ENCODE peak calls at places on chromosomes 7 and 10, in nine cellular contexts. F is IMR-90, G is cardiac muscle cell, T is uterus, W is iPS DF 6.9, X is adrenal gland, J is astrocyte, R is right lobe of liver, O is NT2/D1. Y is an unnamed sample. For H3K4me1, the result is how much of the 10 kb centered on the place peaks cover.

GRCh38 chr7:64882341-64883112 is 20.5 kb upstream of the ZNF273 start:
- DNase-seq in O (peak), R (no peak), W (no peak), X (peak), F (no peak), G (peak), T (peak), J (peak), Y (peak)

GRCh38 chr10:85148693-85149640 is 820.6 kb downstream of the CCSER2 start:
- DNase-seq in R (no peak), J (no peak), F (no peak), G (no peak), O (no peak), T (no peak), X (no peak), W (no peak), Y (no peak)

GRCh38 chr10:43420369-43421200 is 11.6 kb upstream of the HNRNPF start:
- DNase-seq in O (no peak), W (no peak), G (peak), J (peak), R (peak), X (peak), T (peak), F (peak), Y (peak)

GRCh38 chr10:67077376-67077775 is 151.5 kb downstream of the LRRTM3 start:
- DNase-seq in G (no peak), R (no peak), J (no peak), O (no peak), T (no peak), F (no peak), X (no peak), W (no peak), Y (no peak)

GRCh38 chr10:107391901-107392300 is 227.4 kb upstream of the SORCS1 start:
- DNase-seq in J (no peak), W (no peak), T (no peak), R (no peak), F (no peak), G (no peak), X (no peak), O (no peak), Y (no peak)

GRCh38 chr7:42315631-42316030 is 78.6 kb upstream of the GLI3 start:
- DNase-seq in G (peak), R (no peak), O (no peak), W (no peak), F (peak), T (no peak), J (peak), X (no peak), Y (no peak)

GRCh38 chr10:124619195-124619594 is 125.0 kb downstream of the FAM53B start:
- DNase-seq in F (peak), R (no peak), T (no peak), W (no peak), O (no peak), G (no peak), X (no peak), J (peak), Y (no peak)

GRCh38 chr7:99193527-99194214 is 14.2 kb downstream of the KPNA7 start:
- DNase-seq in G (peak), O (no peak), F (peak), J (peak), R (no peak), W (no peak), X (peak), T (no peak), Y (peak)

GRCh38 chr7:95169678-95170077 is 154.7 kb downstream of the PON1 start:
- DNase-seq in F (no peak), X (no peak), J (no peak), W (no peak), G (peak), T (no peak), O (no peak), R (no peak), Y (no peak)

GRCh38 chr10:118259288-118259906 is 82.7 kb downstream of the FAM204A start:
- DNase-seq in F (peak), R (no peak), G (peak), J (no peak), W (peak), O (peak), T (no peak), X (peak), Y (no peak)

GRCh38 chr10:110864662-110865140 is 7.0 kb upstream of the PDCD4 start:
- DNase-seq in F (no peak), R (no peak), G (no peak), T (no peak), X (no peak), W (no peak), O (no peak), J (no peak), Y (no peak)

GRCh38 chr7:2094454-2095039 is 138.2 kb downstream of the MAD1L1 start:
- DNase-seq in O (no peak), X (no peak), G (no peak), T (no peak), W (no peak), J (no peak), R (no peak), F (no peak), Y (no peak)

GRCh38 chr7:98360221-98361124 is 40.4 kb downstream of the BAIAP2L1 start:
- DNase-seq in O (peak), R (no peak), W (peak), J (no peak), G (no peak), F (no peak), X (peak), T (no peak), Y (peak)

GRCh38 chr7:34357068-34357467 is 300.9 kb upstream of the NPSR1 start:
- DNase-seq in O (peak), W (no peak), R (no peak), F (no peak), J (peak), X (no peak), T (no peak), G (no peak), Y (no peak)

DNA sequence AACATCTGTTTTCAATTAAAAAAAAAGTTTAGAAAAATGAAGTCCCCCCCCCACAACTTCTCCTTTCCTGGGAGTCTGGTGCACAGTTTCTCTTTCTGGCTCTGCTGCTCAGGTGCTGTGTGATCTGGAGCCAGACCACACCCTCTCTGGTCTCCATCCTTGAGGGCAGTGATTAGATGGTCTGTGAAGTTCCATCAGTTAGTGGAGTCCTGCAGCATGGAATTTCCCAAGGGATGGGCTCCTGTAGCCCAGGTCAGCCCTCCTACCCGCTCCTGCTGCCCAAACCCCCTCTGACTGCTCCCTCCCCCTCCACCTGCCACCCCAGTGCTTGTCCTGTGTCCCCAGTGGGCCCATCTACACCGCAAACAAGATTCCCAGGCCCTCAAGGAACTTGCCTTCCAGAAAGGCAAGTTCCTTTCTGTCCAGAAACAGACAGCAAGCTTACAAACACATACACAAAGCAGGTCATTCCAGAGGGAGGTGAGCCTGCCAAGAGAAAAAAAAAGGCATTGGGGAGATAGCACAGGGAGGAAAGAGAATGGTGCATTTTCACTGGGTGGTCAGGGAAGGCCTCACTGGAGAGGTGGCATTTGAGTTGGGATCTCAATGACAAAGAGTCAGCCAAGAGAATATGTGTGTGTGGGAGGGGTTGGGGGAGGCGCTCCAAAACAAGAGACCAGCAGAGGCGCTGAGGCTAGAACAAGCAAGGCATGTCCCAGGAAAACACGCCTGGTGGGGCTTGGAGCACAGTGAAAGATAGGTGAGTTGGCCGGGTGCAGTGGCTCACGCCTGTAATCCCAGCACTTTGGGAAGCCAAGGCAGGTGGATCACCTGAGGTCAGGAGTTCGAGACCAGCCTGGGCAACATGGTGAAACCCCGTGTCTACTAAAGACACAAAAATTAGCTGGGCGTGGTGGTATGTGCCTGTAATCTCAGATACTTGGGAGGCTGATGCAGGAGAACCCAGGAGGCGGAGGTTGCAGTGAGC is 49.5 kb upstream of the SLC29A3 start:
- DNase-seq in T (no peak), O (peak), R (no peak), G (peak), J (peak), F (peak), W (peak), X (no peak), Y (no peak)
- H3K4me3 ChIP-seq in T (no peak), O (no peak), R (no peak), G (no peak), J (no peak), F (no peak), W (no peak), X (no peak), Y (no peak)

GRCh38 chr10:3432089-3432488 is 259.5 kb upstream of the PITRM1 start:
- DNase-seq in X (no peak), J (no peak), F (no peak), G (no peak), T (no peak), R (no peak), O (no peak), W (no peak), Y (no peak)

GRCh38 chr10:3427316-3427715 is 254.7 kb upstream of the PITRM1 start:
- DNase-seq in J (peak), X (no peak), T (no peak), R (no peak), W (no peak), O (no peak), F (peak), G (no peak), Y (no peak)

GRCh38 chr10:3430501-3430900 is 257.9 kb upstream of the PITRM1 start:
- DNase-seq in R (no peak), W (no peak), G (no peak), X (no peak), O (no peak), T (no peak), F (no peak), J (no peak), Y (no peak)

GRCh38 chr10:3427846-3428442 is 255.4 kb upstream of the PITRM1 start:
- DNase-seq in J (no peak), F (no peak), T (no peak), R (no peak), G (no peak), O (no peak), X (no peak), W (no peak), Y (no peak)

DNA sequence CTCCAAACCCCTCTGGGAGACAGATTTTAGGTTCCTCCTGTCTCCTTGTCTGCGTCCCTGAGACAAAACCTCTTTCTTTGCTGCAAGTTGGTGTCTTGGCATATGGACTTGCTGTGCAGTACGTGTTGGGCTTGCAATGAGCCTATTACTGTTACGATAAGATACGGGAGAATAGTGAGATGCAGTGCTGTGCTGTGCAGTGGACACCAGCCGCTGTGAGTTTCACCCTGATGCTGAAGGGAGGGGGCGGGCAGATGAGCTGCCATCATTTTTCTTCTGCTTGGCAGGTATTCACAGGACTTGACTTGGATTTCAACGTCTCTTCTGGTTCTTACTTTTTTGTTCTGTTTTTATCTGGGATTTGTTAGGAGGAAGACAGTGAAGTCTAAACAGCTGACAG is 257.1 kb upstream of the PITRM1 start:
- DNase-seq in X (no peak), R (no peak), J (no peak), G (peak), W (no peak), T (peak), F (no peak), O (no peak), Y (no peak)
- H3K4me1 ChIP-seq in X (under half), R (under half), J (under half), G (under half), W (under half), T (under half), F (under half), O (under half), Y (under half)

GRCh38 chr10:70539471-70539870 is 60.9 kb downstream of the PALD1 start:
- DNase-seq in W (no peak), G (no peak), X (no peak), R (no peak), O (no peak), T (no peak), F (no peak), J (no peak), Y (no peak)
- H3K4me3 ChIP-seq in W (no peak), G (no peak), X (no peak), R (no peak), O (no peak), T (no peak), F (no peak), J (no peak), Y (no peak)

GRCh38 chr10:80188713-80189112 is 16.6 kb downstream of the ANXA11 start:
- DNase-seq in F (no peak), W (no peak), R (no peak), T (no peak), O (no peak), G (no peak), J (no peak), X (no peak), Y (peak)
- H3K4me1 ChIP-seq in F (under half), W (under half), R (under half), T (under half), O (under half), G (under half), J (under half), X (under half), Y (half or more)

DNA sequence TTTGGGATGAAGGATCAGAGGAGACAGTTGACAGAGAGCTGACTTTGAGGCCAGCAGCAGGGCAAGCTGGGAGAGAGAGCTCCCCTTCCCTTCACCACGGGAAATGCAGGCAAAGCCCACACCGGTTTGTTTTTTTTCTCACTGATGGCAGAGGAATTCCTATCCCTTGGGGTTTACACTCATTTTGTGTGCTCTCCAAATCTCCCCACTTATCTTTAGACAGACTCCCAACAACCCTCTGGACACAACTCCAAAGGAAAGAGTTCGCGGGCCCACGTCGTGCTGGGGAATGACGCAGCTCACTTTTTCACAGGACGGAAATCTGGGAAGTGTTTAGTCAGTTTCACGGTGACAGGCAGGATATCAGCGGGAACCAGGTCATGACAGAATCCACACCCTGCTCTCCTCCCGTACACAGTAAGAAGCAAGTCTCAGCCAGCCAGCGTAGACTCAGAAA is 68.3 kb upstream of the FAM171A1 start:
- DNase-seq in J (no peak), R (no peak), G (peak), F (peak), X (peak), O (peak), T (peak), W (peak), Y (no peak)
- H3K4me3 ChIP-seq in J (peak), R (no peak), G (peak), F (peak), X (no peak), O (no peak), T (peak), W (no peak), Y (peak)

GRCh38 chr10:79193694-79194382 is 125.1 kb downstream of the ZMIZ1 start:
- DNase-seq in O (no peak), X (no peak), J (no peak), F (no peak), R (no peak), T (no peak), G (no peak), W (no peak), Y (no peak)
- H3K4me1 ChIP-seq in O (under half), X (half or more), J (under half), F (under half), R (under half), T (under half), G (under half), W (under half), Y (half or more)